ENCODE peak calls at places on chromosome X, in five cellular contexts. V is fibroblast of lung, D is keratinocyte, J is PC-3, I is GM23248. Q is an unnamed sample.

GRCh38 chrX:151902813-151903591 is 9.7 kb upstream of the MAGEA4 start:
- DNase-seq in V (peak; percentile 71), D (peak; percentile 17), J (peak; percentile 54), I (peak; percentile 90), Q (no peak)

GRCh38 chrX:112025753-112026152 is 56.8 kb downstream of the TRPC5 start:
- DNase-seq in V (no peak), D (no peak), J (no peak), I (no peak), Q (no peak)

GRCh38 chrX:153934473-153935325 is at the start of gene NAA10:
- DNase-seq in V (peak; percentile 56), D (no peak), J (peak; percentile 83), I (peak; percentile 88), Q (peak; percentile 76)

GRCh38 chrX:78092296-78092695 is 11.8 kb upstream of the PGK1 start:
- DNase-seq in V (peak; percentile 82), D (peak; percentile 70), J (peak; percentile 57), I (peak; percentile 24), Q (peak; percentile 31)

GRCh38 chrX:115889121-115889890 is 281.2 kb upstream of the AGTR2 start:
- DNase-seq in V (no peak), D (no peak), J (no peak), I (no peak), Q (no peak)

GRCh38 chrX:77910108-77910840 is at the start of gene ATP7A:
- DNase-seq in V (peak; percentile 89), D (no peak), J (peak; percentile 86), I (peak; percentile 89), Q (peak; percentile 95)

GRCh38 chrX:40006025-40007017 is 91.4 kb downstream of the BCOR start:
- DNase-seq in V (no peak), D (no peak), J (no peak), I (peak; percentile 43), Q (peak; percentile 20)

GRCh38 chrX:125205084-125205917 is 114.4 kb upstream of the TEX13C start:
- DNase-seq in V (peak; percentile 0), D (no peak), J (peak; percentile 66), I (peak; percentile 41), Q (no peak)

GRCh38 chrX:2690856-2691542 is at the start of gene CD99:
- DNase-seq in V (peak; percentile 87), D (no peak), J (peak; percentile 77), I (peak; percentile 91), Q (peak; percentile 95)

GRCh38 chrX:138745215-138745614 is 33.7 kb upstream of the FGF13 start:
- DNase-seq in V (peak; percentile 64), D (peak; percentile 17), J (peak; percentile 74), I (peak; percentile 52), Q (peak; percentile 11)

GRCh38 chrX:50430917-50431316 is 39.7 kb downstream of the DGKK start:
- DNase-seq in V (no peak), D (no peak), J (peak; percentile 18), I (no peak), Q (no peak)

GRCh38 chrX:138127314-138127713 is 561.4 kb downstream of the ZIC3 start:
- DNase-seq in V (peak; percentile 2), D (no peak), J (peak; percentile 89), I (peak; percentile 48), Q (no peak)

GRCh38 chrX:17860179-17860780 is 818 bp downstream of the RAI2 start:
- DNase-seq in V (no peak), D (no peak), J (no peak), I (peak; percentile 19), Q (no peak)

GRCh38 chrX:40244116-40244515 is 146.4 kb upstream of the BCOR start:
- DNase-seq in V (peak; percentile 52), D (no peak), J (no peak), I (no peak), Q (no peak)

GRCh38 chrX:1444896-1445480 is 7.7 kb downstream of the ASMTL start:
- DNase-seq in V (no peak), D (no peak), J (no peak), I (no peak), Q (peak; percentile 2)

GRCh38 chrX:16208601-16209000 is 41.3 kb downstream of the MAGEB17 start:
- DNase-seq in V (no peak), D (no peak), J (no peak), I (no peak), Q (no peak)

GRCh38 chrX:70422886-70423336 is at the start of gene GDPD2:
- DNase-seq in V (peak; percentile 12), D (no peak), J (peak; percentile 54), I (no peak), Q (no peak)

GRCh38 chrX:134548844-134549205 is 88.9 kb downstream of the HPRT1 start:
- DNase-seq in V (no peak), D (no peak), J (no peak), I (no peak), Q (no peak)

GRCh38 chrX:134548257-134548732 is 88.3 kb downstream of the HPRT1 start:
- DNase-seq in V (no peak), D (no peak), J (peak; percentile 21), I (peak; percentile 37), Q (peak; percentile 30)

GRCh38 chrX:134547047-134547679 is 87.2 kb downstream of the HPRT1 start:
- DNase-seq in V (peak; percentile 60), D (no peak), J (no peak), I (peak; percentile 64), Q (no peak)

GRCh38 chrX:134554291-134554690 is 94.3 kb downstream of the HPRT1 start:
- DNase-seq in V (no peak), D (no peak), J (no peak), I (no peak), Q (no peak)

DNA sequence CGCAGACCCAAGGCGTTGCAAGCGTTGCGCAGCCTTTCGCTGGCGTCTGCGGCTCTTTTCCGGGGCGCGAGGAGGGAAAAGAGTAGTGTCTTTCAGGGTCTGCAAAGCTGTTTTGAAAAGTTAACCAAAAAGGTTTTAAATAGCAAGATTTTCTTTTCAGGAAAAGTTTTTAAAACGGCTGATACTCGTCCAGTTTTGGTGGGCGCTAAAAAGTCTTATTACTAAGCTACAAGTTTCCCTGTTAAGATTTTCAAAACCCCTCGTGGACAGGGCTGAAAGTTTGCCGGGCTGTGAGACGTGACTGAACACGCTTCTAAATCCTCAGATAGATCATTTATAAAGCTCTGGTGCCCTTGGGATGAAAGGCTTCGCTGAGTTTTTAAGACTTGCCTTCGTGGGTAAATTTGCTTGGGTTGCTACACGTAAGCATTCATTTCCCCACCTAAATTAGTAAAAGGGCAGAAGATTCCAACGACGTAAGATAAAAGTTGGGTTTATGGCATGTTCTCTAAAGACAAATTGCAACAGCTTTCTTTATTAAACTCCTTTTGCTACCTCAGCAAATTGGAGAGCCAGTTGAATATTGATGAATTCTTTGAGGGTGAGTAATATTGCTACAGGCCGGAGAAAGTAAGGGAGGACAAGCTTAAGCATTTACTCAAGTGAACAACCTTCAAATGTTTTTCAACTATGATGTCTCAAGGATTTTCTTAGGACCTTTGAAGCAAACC is 91.6 kb downstream of the HPRT1 start:
- DNase-seq in V (peak; percentile 75), D (no peak), J (peak; percentile 68), I (peak; percentile 56), Q (no peak)
- TF ChIP-seq EZH2 in V (no peak), D (no peak), J (no peak), I (no peak), Q (no peak)

GRCh38 chrX:120746153-120746552 is 116.3 kb upstream of the C1GALT1C1 start:
- DNase-seq in V (no peak), D (no peak), J (no peak), I (no peak), Q (no peak)

GRCh38 chrX:120739300-120739699 is 109.4 kb upstream of the C1GALT1C1 start:
- DNase-seq in V (no peak), D (no peak), J (no peak), I (no peak), Q (no peak)

GRCh38 chrX:120740072-120740471 is 110.2 kb upstream of the C1GALT1C1 start:
- DNase-seq in V (no peak), D (no peak), J (no peak), I (no peak), Q (no peak)

GRCh38 chrX:120741452-120741851 is 111.6 kb upstream of the C1GALT1C1 start:
- DNase-seq in V (no peak), D (no peak), J (peak; percentile 67), I (no peak), Q (no peak)

GRCh38 chrX:120743266-120743665 is 113.4 kb upstream of the C1GALT1C1 start:
- DNase-seq in V (no peak), D (no peak), J (no peak), I (no peak), Q (no peak)
- H3K4me1 ChIP-seq in V (no peaks in the 10 kb centered on the region), D (no peaks in the 10 kb centered on the region), J (peaks cover 21% of the 10 kb centered on the region), I (no peaks in the 10 kb centered on the region), Q (peaks cover 15% of the 10 kb centered on the region)

GRCh38 chrX:45851434-45851991 is 650.8 kb upstream of the DIPK2B start:
- DNase-seq in V (no peak), D (peak; percentile 52), J (peak; percentile 74), I (peak; percentile 48), Q (peak; percentile 75)

GRCh38 chrX:45849261-45849660 is 648.6 kb upstream of the DIPK2B start:
- DNase-seq in V (peak; percentile 83), D (peak; percentile 75), J (peak; percentile 85), I (peak; percentile 80), Q (peak; percentile 41)

GRCh38 chrX:45852884-45853283 is 652.2 kb upstream of the DIPK2B start:
- DNase-seq in V (no peak), D (no peak), J (peak; percentile 54), I (peak; percentile 55), Q (no peak)

GRCh38 chrX:45850197-45850774 is 649.6 kb upstream of the DIPK2B start:
- DNase-seq in V (peak; percentile 13), D (no peak), J (peak; percentile 45), I (peak; percentile 27), Q (peak; percentile 39)

DNA sequence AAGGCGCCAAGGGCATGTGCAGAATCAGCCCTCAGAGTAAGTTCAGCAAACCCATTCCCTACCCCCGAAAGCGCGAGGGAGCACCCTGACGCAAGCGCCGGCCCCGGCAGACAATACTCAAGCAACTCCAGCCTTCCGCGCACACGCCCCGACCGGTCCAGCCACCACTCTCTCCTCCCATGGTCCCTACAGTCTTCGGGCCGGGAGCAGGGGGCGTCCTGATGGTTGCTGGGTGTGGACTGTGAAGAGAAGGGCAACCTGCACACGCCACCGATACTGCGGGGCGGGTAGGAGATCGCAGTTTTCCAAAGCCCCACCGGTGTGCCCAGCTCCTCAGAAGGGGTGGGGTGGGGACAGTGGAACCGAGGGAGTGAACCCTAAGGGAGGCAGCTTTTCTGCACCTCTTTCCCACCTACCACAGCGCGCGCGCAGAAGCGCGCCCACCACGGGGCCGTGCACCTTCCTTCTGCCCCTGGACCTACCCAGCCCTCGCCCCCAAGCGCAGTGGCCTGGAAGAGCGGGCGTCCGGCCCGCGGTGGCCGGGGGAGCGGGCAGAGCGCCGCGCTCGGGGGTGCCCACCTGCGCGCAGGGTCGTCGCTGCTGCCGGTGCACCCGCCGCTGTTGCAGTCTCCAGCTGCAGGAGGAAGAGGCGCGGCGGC is 650.2 kb upstream of the DIPK2B start:
- DNase-seq in V (peak; percentile 44), D (no peak), J (peak; percentile 37), I (peak; percentile 60), Q (peak; percentile 57)
- H3K79me2 ChIP-seq in V (peaks cover 37% of the 10 kb centered on the region), D (peaks cover 46% of the 10 kb centered on the region), J (peaks cover 61% of the 10 kb centered on the region), I (peaks cover 28% of the 10 kb centered on the region), Q (peaks cover 37% of the 10 kb centered on the region)

GRCh38 chrX:21375795-21376069 is 1.5 kb downstream of the CNKSR2 start:
- DNase-seq in V (no peak), D (no peak), J (no peak), I (no peak), Q (no peak)

GRCh38 chrX:21373637-21374162 is 518 bp upstream of the CNKSR2 start:
- DNase-seq in V (no peak), D (no peak), J (no peak), I (peak; percentile 22), Q (peak; percentile 35)

GRCh38 chrX:21373001-21373400 is 1.2 kb upstream of the CNKSR2 start:
- DNase-seq in V (no peak), D (no peak), J (no peak), I (no peak), Q (peak; percentile 7)

GRCh38 chrX:21374994-21375794 is 976 bp downstream of the CNKSR2 start:
- DNase-seq in V (no peak), D (no peak), J (no peak), I (no peak), Q (peak; percentile 10)

GRCh38 chrX:21374163-21374993 is at the start of gene CNKSR2:
- DNase-seq in V (peak; percentile 19), D (no peak), J (peak; percentile 14), I (peak; percentile 50), Q (peak; percentile 76)
- TF ChIP-seq EZH2 in V (peak; percentile 58), D (no peak), J (peak; percentile 87), I (no peak), Q (no peak)